ENCODE peak calls at places on chromosomes 6 and 20, in six cellular contexts. W is AG04450, F is heart right ventricle, Q is dorsolateral prefrontal cortex, X is cardiac muscle cell, R is pancreas. N is an unnamed sample. For H3K27me3, the result is how much of the 10 kb centered on the place peaks cover.

GRCh38 chr20:13119583-13119982 is 101.5 kb upstream of the ISM1 start:
- DNase-seq in W (peak), R (peak), F (no peak), Q (no peak), X (peak), N (peak)

GRCh38 chr20:23161968-23162696 is 76.0 kb upstream of the CD93 start:
- DNase-seq in X (peak), W (no peak), R (peak), Q (no peak), F (peak), N (no peak)

GRCh38 chr6:6841571-6841970 is 253.1 kb downstream of the LY86 start:
- DNase-seq in W (no peak), Q (no peak), F (no peak), R (no peak), X (no peak), N (no peak)

GRCh38 chr20:17995967-17996819 is 27.4 kb downstream of the MGME1 start:
- DNase-seq in R (peak), W (no peak), F (no peak), X (peak), Q (no peak), N (peak)

GRCh38 chr20:25076201-25076600 is 5.7 kb downstream of the VSX1 start:
- DNase-seq in R (no peak), Q (no peak), F (no peak), W (no peak), X (no peak), N (no peak)

GRCh38 chr6:168871535-168872106 is 382.0 kb downstream of the THBS2 start:
- DNase-seq in Q (no peak), W (no peak), F (no peak), X (no peak), R (peak), N (no peak)

GRCh38 chr6:53484409-53485280 is 60.3 kb downstream of the GCLC start:
- DNase-seq in Q (peak), F (no peak), R (peak), W (no peak), X (peak), N (peak)

GRCh38 chr20:7790189-7790588 is 150.1 kb downstream of the HAO1 start:
- DNase-seq in R (no peak), Q (no peak), W (no peak), F (no peak), X (no peak), N (no peak)

GRCh38 chr6:166106076-166106686 is 61.5 kb downstream of the TBXT start:
- DNase-seq in F (peak), W (peak), Q (peak), X (peak), R (peak), N (peak)

GRCh38 chr6:5672581-5673011 is 334.1 kb downstream of the NRN1 start:
- DNase-seq in W (peak), R (no peak), F (no peak), X (peak), Q (no peak), N (no peak)

GRCh38 chr20:24959591-24960301 is 10.7 kb downstream of the CST7 start:
- DNase-seq in W (no peak), X (peak), R (no peak), Q (no peak), F (no peak), N (peak)

GRCh38 chr20:32476684-32477593 is 108.2 kb downstream of the NOL4L start:
- DNase-seq in W (no peak), F (no peak), X (no peak), Q (no peak), R (peak), N (no peak)

GRCh38 chr6:85129881-85130280 is 320.0 kb upstream of the NT5E start:
- DNase-seq in X (no peak), W (no peak), R (no peak), F (no peak), Q (no peak), N (no peak)

GRCh38 chr20:41424546-41424945 is 57.9 kb upstream of the EMILIN3 start:
- DNase-seq in W (no peak), R (no peak), Q (no peak), F (no peak), X (no peak), N (no peak)

GRCh38 chr6:6781172-6781876 is 192.8 kb downstream of the LY86 start:
- DNase-seq in X (no peak), R (no peak), W (no peak), Q (no peak), F (peak), N (no peak)

GRCh38 chr6:147255948-147256674 is 51.9 kb downstream of the STXBP5 start:
- DNase-seq in F (no peak), W (no peak), Q (no peak), X (no peak), R (no peak), N (no peak)

GRCh38 chr6:96528193-96528592 is 6.6 kb downstream of the UFL1 start:
- DNase-seq in R (no peak), F (no peak), X (no peak), W (no peak), Q (no peak), N (no peak)

GRCh38 chr20:53599378-53599777 is 5.7 kb upstream of the ZNF217 start:
- DNase-seq in F (no peak), W (no peak), X (no peak), R (no peak), Q (no peak), N (peak)

GRCh38 chr20:53599910-53600632 is 6.4 kb upstream of the ZNF217 start:
- DNase-seq in R (no peak), Q (no peak), X (no peak), W (no peak), F (no peak), N (no peak)

GRCh38 chr20:53599039-53599362 is 5.4 kb upstream of the ZNF217 start:
- DNase-seq in Q (no peak), R (no peak), X (no peak), W (no peak), F (no peak), N (no peak)

GRCh38 chr20:53606364-53606985 is 12.8 kb upstream of the ZNF217 start:
- DNase-seq in W (no peak), Q (no peak), X (no peak), R (no peak), F (no peak), N (no peak)

DNA sequence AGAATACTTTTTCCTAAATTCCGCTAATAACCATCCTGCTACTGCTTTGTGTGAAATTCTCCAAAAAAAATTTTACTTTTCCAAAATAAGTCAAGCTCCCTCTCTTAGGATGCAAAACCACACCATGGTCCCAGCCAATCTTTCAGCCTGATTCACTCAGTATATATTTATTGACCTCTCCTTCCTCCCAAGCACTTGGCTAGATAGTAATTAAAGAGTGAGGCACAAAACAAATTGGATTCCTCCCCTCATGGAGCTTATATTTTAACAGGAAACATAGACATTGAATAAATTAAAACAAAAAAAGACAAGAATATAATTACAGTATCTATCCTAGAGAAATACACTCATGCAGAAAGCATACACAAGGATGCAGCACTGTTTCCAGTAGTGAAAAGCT is 9.0 kb upstream of the ZNF217 start:
- DNase-seq in R (no peak), F (no peak), Q (no peak), W (no peak), X (no peak), N (no peak)
- H3K27me3 ChIP-seq in R (under half), F (under half), Q (under half), W (under half), X (under half), N (under half)

DNA sequence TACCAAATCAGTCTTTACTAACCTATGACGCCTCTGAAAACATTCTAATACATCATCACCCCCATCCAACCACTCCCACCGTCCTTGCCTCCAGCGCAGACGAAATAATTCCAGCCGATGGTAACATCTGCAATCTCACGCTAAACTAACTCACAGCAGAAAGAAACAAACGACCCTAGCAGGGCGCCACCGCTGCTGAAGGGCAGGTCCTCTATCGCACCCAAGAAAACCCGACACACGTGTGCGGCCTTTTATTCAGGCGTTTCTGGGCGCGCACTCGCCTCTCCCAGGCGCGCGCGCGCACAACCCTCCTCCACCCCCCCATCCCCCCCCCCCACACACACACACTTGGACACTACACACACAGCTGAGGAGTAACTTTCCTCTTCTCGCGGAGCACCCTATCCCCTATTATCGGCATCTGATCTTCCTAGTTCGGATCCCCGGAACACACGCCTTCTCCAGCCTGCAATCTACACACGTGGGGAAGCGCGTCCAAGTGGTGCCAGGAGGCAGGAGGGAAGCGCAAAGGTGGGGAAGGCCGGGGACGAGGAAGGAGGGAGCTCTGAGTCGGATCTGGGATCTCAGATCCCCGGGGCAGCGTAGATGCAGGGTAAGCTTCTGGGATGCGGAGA is 1.4 kb downstream of the GFOD1 start:
- DNase-seq in R (peak), W (no peak), Q (peak), X (peak), F (peak), N (no peak)
- TF ChIP-seq CTCF in R (no peak), W (no peak), Q (no peak), X (no peak), F (no peak), N (no peak)

GRCh38 chr20:2799271-2799670 is 1.2 kb downstream of the CPXM1 start:
- DNase-seq in X (no peak), W (no peak), Q (no peak), F (no peak), R (no peak), N (no peak)
- H3K27me3 ChIP-seq in X (under half), W (under half), Q (under half), F (half or more), R (under half), N (half or more)

GRCh38 chr20:50447102-50447804 is 62.9 kb upstream of the PTPN1 start:
- DNase-seq in F (no peak), X (no peak), R (no peak), W (no peak), Q (no peak), N (no peak)

GRCh38 chr20:50447817-50448216 is 62.4 kb upstream of the PTPN1 start:
- DNase-seq in F (no peak), X (no peak), R (no peak), Q (no peak), W (no peak), N (no peak)

GRCh38 chr20:50449789-50450492 is 60.2 kb upstream of the PTPN1 start:
- DNase-seq in F (no peak), W (no peak), R (no peak), X (no peak), Q (no peak), N (no peak)

GRCh38 chr20:50445367-50446151 is 64.6 kb upstream of the PTPN1 start:
- DNase-seq in Q (no peak), F (no peak), X (no peak), W (no peak), R (no peak), N (no peak)

GRCh38 chr20:50446351-50447101 is 63.7 kb upstream of the PTPN1 start:
- DNase-seq in F (no peak), W (no peak), R (no peak), X (no peak), Q (no peak), N (no peak)
- TF ChIP-seq CTCF in F (no peak), W (no peak), R (no peak), X (no peak), Q (no peak), N (no peak)

DNA sequence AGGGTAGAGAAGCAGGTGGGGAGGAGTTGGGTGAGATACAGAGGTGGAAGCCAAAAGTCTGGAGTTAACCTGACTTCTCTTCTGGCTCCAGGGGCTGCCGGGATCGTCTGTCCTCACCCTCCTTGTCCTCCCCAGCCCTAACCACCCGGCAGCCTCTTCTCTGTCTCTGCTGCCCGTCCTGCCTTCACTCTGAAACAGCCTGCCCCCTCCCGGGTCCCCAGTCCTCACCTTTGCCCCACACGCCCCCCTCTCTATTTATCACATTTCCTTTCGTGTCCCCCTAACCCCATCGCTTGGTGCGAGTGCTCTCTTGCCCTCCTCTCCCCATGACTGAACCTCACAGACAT is 5.7 kb downstream of the RING1 start:
- DNase-seq in X (no peak), Q (no peak), F (no peak), W (no peak), R (no peak), N (no peak)
- H3K27me3 ChIP-seq in X (under half), Q (under half), F (under half), W (under half), R (under half), N (under half)

DNA sequence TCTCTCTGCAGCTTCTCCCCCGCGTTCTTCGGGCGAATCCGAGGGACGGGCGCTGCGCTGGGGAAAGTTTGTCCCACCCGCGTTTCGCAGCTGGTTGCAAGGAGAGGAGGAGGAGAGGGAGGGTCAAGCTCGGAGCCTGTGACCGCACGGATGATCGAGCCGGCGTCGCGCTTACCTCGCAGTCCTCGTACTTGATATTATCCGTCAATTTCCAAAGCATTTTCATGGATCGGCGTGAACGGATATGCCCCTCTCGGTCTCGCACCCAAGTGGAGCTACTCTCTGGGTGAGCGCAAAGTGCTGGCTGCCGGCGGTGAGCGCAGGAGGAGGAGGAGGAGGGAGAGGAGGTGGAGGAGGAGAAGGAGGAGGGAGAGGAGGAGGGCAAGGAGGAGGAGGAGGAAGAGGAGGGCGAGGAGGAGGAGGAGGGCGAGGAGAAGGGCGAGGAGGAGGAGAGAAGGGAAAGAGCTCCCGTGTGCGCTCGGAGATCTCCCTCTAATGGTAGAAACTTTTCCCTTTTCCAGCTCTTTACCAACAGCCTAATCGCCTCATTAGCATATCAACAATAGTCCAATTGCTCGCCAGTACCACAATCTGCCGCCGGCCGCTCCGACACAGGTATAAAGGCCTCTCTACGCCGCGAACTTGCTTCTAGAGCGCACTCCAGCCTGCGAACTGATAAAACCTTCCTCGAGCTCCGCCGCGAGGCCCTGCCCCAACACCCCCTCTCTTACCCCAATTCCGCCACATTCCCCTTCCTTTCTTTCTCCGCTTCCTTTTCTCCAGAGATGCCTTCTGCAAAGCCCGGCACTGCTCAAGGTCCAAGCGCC is at the start of gene TFAP2A:
- DNase-seq in F (no peak), X (no peak), R (no peak), W (no peak), Q (no peak), N (no peak)
- TF ChIP-seq CTCF in F (peak), X (peak), R (no peak), W (peak), Q (no peak), N (no peak)

GRCh38 chr20:59176812-59177211 is 13.2 kb downstream of the ZNF831 start:
- DNase-seq in F (no peak), X (no peak), Q (no peak), W (no peak), R (no peak), N (no peak)

GRCh38 chr20:59174975-59175374 is 11.4 kb downstream of the ZNF831 start:
- DNase-seq in Q (no peak), X (no peak), W (no peak), F (no peak), R (no peak), N (no peak)

GRCh38 chr20:59171986-59172385 is 8.4 kb downstream of the ZNF831 start:
- DNase-seq in R (no peak), F (no peak), X (no peak), Q (no peak), W (no peak), N (no peak)

GRCh38 chr20:59175861-59176260 is 12.2 kb downstream of the ZNF831 start:
- DNase-seq in X (no peak), F (no peak), Q (no peak), W (no peak), R (no peak), N (no peak)

DNA sequence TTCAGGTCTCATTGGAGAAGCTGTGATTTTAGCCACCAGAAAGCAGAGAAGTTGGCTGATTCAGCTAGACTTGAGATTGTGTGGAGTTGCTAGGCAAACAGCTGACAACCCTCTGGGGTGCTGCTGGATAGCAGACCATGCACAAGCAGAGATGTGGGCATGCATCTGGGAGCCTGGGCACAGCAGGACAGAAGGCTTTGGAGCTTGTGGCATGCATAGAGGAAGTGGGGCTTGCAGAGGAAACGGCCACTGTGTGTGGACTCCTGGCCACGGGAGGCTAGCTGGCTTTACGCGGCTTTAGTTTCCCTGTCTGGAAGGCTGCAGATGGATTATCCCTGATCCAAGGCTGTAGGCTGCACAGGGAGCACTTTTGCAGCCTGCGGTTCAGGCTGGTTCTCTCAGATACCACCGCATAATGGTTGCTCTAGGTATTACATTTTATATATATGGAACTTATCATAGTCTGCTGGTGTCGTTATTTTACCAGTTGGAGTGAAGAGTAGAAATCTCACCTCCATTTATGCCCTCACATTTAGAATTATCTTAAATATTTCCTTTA is 10.4 kb downstream of the ZNF831 start:
- DNase-seq in Q (no peak), X (no peak), F (no peak), R (no peak), W (no peak), N (no peak)
- H3K27me3 ChIP-seq in Q (under half), X (under half), F (under half), R (under half), W (under half), N (under half)

DNA sequence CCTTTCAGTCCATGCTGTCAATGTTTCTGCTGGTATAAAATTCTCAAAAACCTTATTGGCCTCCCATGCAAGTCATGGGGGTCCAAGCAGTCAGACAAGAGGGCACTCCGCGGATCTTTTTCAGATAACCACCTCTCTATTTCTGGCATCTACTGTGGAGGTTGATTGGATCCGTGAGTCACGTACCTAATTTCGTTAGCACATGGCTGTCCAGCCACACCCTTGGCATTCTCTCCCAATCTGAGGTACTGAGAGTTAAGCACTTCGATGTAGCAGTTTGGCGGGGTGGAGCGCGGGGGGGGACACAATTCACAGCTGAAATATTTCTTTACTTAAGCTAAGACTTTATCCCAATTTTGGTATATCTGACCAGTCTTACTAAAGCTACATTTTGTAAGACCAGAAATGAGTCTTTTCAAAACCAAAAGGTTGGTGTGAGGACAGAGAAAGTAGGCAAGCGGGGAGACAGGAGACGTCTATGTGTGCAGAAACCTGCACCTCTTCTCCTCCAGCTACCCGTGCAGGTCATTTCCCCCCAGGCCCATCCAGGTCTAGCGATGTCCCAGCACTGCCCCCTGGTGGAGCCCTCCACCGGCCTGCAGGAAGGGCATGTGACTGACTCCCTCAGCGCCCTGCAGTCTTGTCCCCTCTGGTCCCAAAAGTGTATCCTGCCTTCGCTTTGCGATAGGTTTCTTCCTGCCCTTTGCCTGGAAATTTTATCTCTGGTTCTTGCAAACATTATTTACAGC is 113.1 kb downstream of the ADAT2 start:
- DNase-seq in F (peak), Q (no peak), R (no peak), W (no peak), X (peak), N (peak)
- TF ChIP-seq CTCF in F (peak), Q (peak), R (no peak), W (peak), X (peak), N (peak)